ENCODE peak calls at places on chromosomes 7 and 10, in four cellular contexts. One of them, this sample, is unnamed.

GRCh38 chr10:60236869-60237524 is 152.7 kb downstream of the ANK3 start:
- DNase-seq in T47D: no peak
- DNase-seq in dorsolateral prefrontal cortex: no peak
- DNase-seq in dermis blood vessel endothelial cell: peak
- DNase-seq in this sample: peak

GRCh38 chr7:13908667-13909382 is 80.6 kb downstream of the ETV1 start:
- DNase-seq in T47D: no peak
- DNase-seq in dorsolateral prefrontal cortex: no peak
- DNase-seq in dermis blood vessel endothelial cell: peak
- DNase-seq in this sample: no peak

GRCh38 chr10:73131295-73131694 is 21.0 kb downstream of the NUDT13 start:
- DNase-seq in T47D: no peak
- DNase-seq in dorsolateral prefrontal cortex: no peak
- DNase-seq in dermis blood vessel endothelial cell: peak
- DNase-seq in this sample: no peak

GRCh38 chr10:88066876-88067275 is 203.5 kb downstream of the PTEN start:
- DNase-seq in T47D: no peak
- DNase-seq in dorsolateral prefrontal cortex: no peak
- DNase-seq in dermis blood vessel endothelial cell: no peak
- DNase-seq in this sample: peak

GRCh38 chr7:108181073-108181985 is 51.2 kb upstream of the LAMB4 start:
- DNase-seq in T47D: no peak
- DNase-seq in dorsolateral prefrontal cortex: no peak
- DNase-seq in dermis blood vessel endothelial cell: peak
- DNase-seq in this sample: no peak

GRCh38 chr7:148630078-148630477 is 39.5 kb downstream of the C7orf33 start:
- DNase-seq in T47D: no peak
- DNase-seq in dorsolateral prefrontal cortex: no peak
- DNase-seq in dermis blood vessel endothelial cell: no peak
- DNase-seq in this sample: no peak

GRCh38 chr10:118447478-118447877 is 105.4 kb upstream of the FAM204A start:
- DNase-seq in T47D: no peak
- DNase-seq in dorsolateral prefrontal cortex: peak
- DNase-seq in dermis blood vessel endothelial cell: no peak
- DNase-seq in this sample: no peak

GRCh38 chr7:24851791-24852190 is 94.5 kb upstream of the GSDME start:
- DNase-seq in T47D: no peak
- DNase-seq in dorsolateral prefrontal cortex: no peak
- DNase-seq in dermis blood vessel endothelial cell: peak
- DNase-seq in this sample: no peak

GRCh38 chr7:132106491-132106890 is 469.8 kb downstream of the PLXNA4 start:
- DNase-seq in T47D: no peak
- DNase-seq in dorsolateral prefrontal cortex: no peak
- DNase-seq in dermis blood vessel endothelial cell: no peak
- DNase-seq in this sample: no peak

GRCh38 chr7:28067171-28067570 is 113.4 kb downstream of the JAZF1 start:
- DNase-seq in T47D: no peak
- DNase-seq in dorsolateral prefrontal cortex: no peak
- DNase-seq in dermis blood vessel endothelial cell: no peak
- DNase-seq in this sample: no peak

This sample was measured in C1 segment of cervical spinal cord.